ENCODE peak calls at places on chromosomes 12 and 14, in seven cellular contexts. One of them, this sample, is unnamed. For H3K4me1, the result is how much of the 10 kb centered on the place peaks cover.

GRCh38 chr12:47071241-47071852 is 8.1 kb upstream of the PCED1B start:
- DNase-seq in astrocyte: no peak
- DNase-seq in keratinocyte: no peak
- DNase-seq in pancreas: no peak
- DNase-seq in GM23338: peak
- DNase-seq in endodermal cell: peak
- DNase-seq in heart left ventricle: no peak
- DNase-seq in this sample: no peak

GRCh38 chr12:96719671-96720362 is 187.2 kb upstream of the NEDD1 start:
- DNase-seq in astrocyte: peak
- DNase-seq in keratinocyte: no peak
- DNase-seq in pancreas: peak
- DNase-seq in GM23338: peak
- DNase-seq in endodermal cell: no peak
- DNase-seq in heart left ventricle: no peak
- DNase-seq in this sample: no peak

GRCh38 chr12:96034631-96035282 is 630 bp downstream of the LTA4H start:
- DNase-seq in astrocyte: peak
- DNase-seq in keratinocyte: no peak
- DNase-seq in pancreas: peak
- DNase-seq in GM23338: peak
- DNase-seq in endodermal cell: peak
- DNase-seq in heart left ventricle: peak
- DNase-seq in this sample: no peak

GRCh38 chr12:55940065-55940732 is 9.2 kb downstream of the DGKA start:
- DNase-seq in astrocyte: peak
- DNase-seq in keratinocyte: no peak
- DNase-seq in pancreas: peak
- DNase-seq in GM23338: peak
- DNase-seq in endodermal cell: peak
- DNase-seq in heart left ventricle: peak
- DNase-seq in this sample: peak

GRCh38 chr12:115871714-115872113 is 405.8 kb downstream of the MED13L start:
- DNase-seq in astrocyte: peak
- DNase-seq in keratinocyte: peak
- DNase-seq in pancreas: no peak
- DNase-seq in GM23338: peak
- DNase-seq in endodermal cell: peak
- DNase-seq in heart left ventricle: no peak
- DNase-seq in this sample: no peak

GRCh38 chr12:121626853-121627623 is 708 bp downstream of the ORAI1 start:
- DNase-seq in astrocyte: peak
- DNase-seq in keratinocyte: no peak
- DNase-seq in pancreas: peak
- DNase-seq in GM23338: peak
- DNase-seq in endodermal cell: peak
- DNase-seq in heart left ventricle: peak
- DNase-seq in this sample: peak

GRCh38 chr14:57848353-57848752 is 17.5 kb downstream of the SLC35F4 start:
- DNase-seq in astrocyte: no peak
- DNase-seq in keratinocyte: no peak
- DNase-seq in pancreas: no peak
- DNase-seq in GM23338: no peak
- DNase-seq in endodermal cell: no peak
- DNase-seq in heart left ventricle: no peak
- DNase-seq in this sample: no peak

GRCh38 chr14:105927094-105927475 is 400.7 kb downstream of the TMEM121 start:
- DNase-seq in astrocyte: no peak
- DNase-seq in keratinocyte: no peak
- DNase-seq in pancreas: no peak
- DNase-seq in GM23338: no peak
- DNase-seq in endodermal cell: no peak
- DNase-seq in heart left ventricle: peak
- DNase-seq in this sample: peak

GRCh38 chr12:107384645-107385044 is 291.3 kb upstream of the CRY1 start:
- DNase-seq in astrocyte: no peak
- DNase-seq in keratinocyte: no peak
- DNase-seq in pancreas: no peak
- DNase-seq in GM23338: no peak
- DNase-seq in endodermal cell: no peak
- DNase-seq in heart left ventricle: no peak
- DNase-seq in this sample: no peak

GRCh38 chr12:71804505-71804904 is 35.1 kb upstream of the TBC1D15 start:
- DNase-seq in astrocyte: no peak
- DNase-seq in keratinocyte: no peak
- DNase-seq in pancreas: no peak
- DNase-seq in GM23338: peak
- DNase-seq in endodermal cell: peak
- DNase-seq in heart left ventricle: no peak
- DNase-seq in this sample: no peak

GRCh38 chr12:39620664-39621658 is 1.4 kb upstream of the ABCD2 start:
- DNase-seq in astrocyte: no peak
- DNase-seq in keratinocyte: no peak
- DNase-seq in pancreas: no peak
- DNase-seq in GM23338: no peak
- DNase-seq in endodermal cell: no peak
- DNase-seq in heart left ventricle: no peak
- DNase-seq in this sample: no peak

GRCh38 chr14:34324363-34324795 is 137.7 kb downstream of the SPTSSA start:
- DNase-seq in astrocyte: no peak
- DNase-seq in keratinocyte: no peak
- DNase-seq in pancreas: peak
- DNase-seq in GM23338: peak
- DNase-seq in endodermal cell: peak
- DNase-seq in heart left ventricle: no peak
- DNase-seq in this sample: no peak

GRCh38 chr12:58583541-58583940 is 336.8 kb downstream of the LRIG3 start:
- DNase-seq in astrocyte: peak
- DNase-seq in keratinocyte: no peak
- DNase-seq in pancreas: no peak
- DNase-seq in GM23338: no peak
- DNase-seq in endodermal cell: no peak
- DNase-seq in heart left ventricle: no peak
- DNase-seq in this sample: no peak

GRCh38 chr12:4813741-4814140 is 93.5 kb downstream of the GALNT8 start:
- DNase-seq in astrocyte: no peak
- DNase-seq in keratinocyte: no peak
- DNase-seq in pancreas: no peak
- DNase-seq in GM23338: no peak
- DNase-seq in endodermal cell: no peak
- DNase-seq in heart left ventricle: no peak
- DNase-seq in this sample: no peak

GRCh38 chr12:119547016-119547415 is 46.6 kb upstream of the TMEM233 start:
- DNase-seq in astrocyte: no peak
- DNase-seq in keratinocyte: no peak
- DNase-seq in pancreas: no peak
- DNase-seq in GM23338: no peak
- DNase-seq in endodermal cell: no peak
- DNase-seq in heart left ventricle: no peak
- DNase-seq in this sample: no peak

GRCh38 chr12:104263580-104264358 is 39.8 kb upstream of the EID3 start:
- DNase-seq in astrocyte: no peak
- DNase-seq in keratinocyte: peak
- DNase-seq in pancreas: no peak
- DNase-seq in GM23338: no peak
- DNase-seq in endodermal cell: no peak
- DNase-seq in heart left ventricle: no peak
- DNase-seq in this sample: no peak

GRCh38 chr14:105430535-105430934 is 10.9 kb downstream of the MTA1 start:
- DNase-seq in astrocyte: peak
- DNase-seq in keratinocyte: peak
- DNase-seq in pancreas: no peak
- DNase-seq in GM23338: no peak
- DNase-seq in endodermal cell: no peak
- DNase-seq in heart left ventricle: no peak
- DNase-seq in this sample: no peak

GRCh38 chr12:125259525-125259924 is 194.3 kb downstream of the AACS start:
- DNase-seq in astrocyte: no peak
- DNase-seq in keratinocyte: no peak
- DNase-seq in pancreas: no peak
- DNase-seq in GM23338: no peak
- DNase-seq in endodermal cell: no peak
- DNase-seq in heart left ventricle: no peak
- DNase-seq in this sample: no peak

GRCh38 chr12:92719674-92720073 is 16.9 kb downstream of the PLEKHG7 start:
- DNase-seq in astrocyte: peak
- DNase-seq in keratinocyte: no peak
- DNase-seq in pancreas: no peak
- DNase-seq in GM23338: no peak
- DNase-seq in endodermal cell: no peak
- DNase-seq in heart left ventricle: no peak
- DNase-seq in this sample: no peak

GRCh38 chr12:14913381-14913781 is 25.0 kb downstream of the ERP27 start:
- DNase-seq in astrocyte: no peak
- DNase-seq in keratinocyte: peak
- DNase-seq in pancreas: no peak
- DNase-seq in GM23338: no peak
- DNase-seq in endodermal cell: peak
- DNase-seq in heart left ventricle: peak
- DNase-seq in this sample: no peak

GRCh38 chr12:109056891-109057290 is 4.5 kb downstream of the USP30 start:
- DNase-seq in astrocyte: no peak
- DNase-seq in keratinocyte: no peak
- DNase-seq in pancreas: no peak
- DNase-seq in GM23338: no peak
- DNase-seq in endodermal cell: no peak
- DNase-seq in heart left ventricle: no peak
- DNase-seq in this sample: no peak

GRCh38 chr12:109052097-109052414 is 320 bp upstream of the USP30 start:
- DNase-seq in astrocyte: no peak
- DNase-seq in keratinocyte: no peak
- DNase-seq in pancreas: no peak
- DNase-seq in GM23338: no peak
- DNase-seq in endodermal cell: no peak
- DNase-seq in heart left ventricle: no peak
- DNase-seq in this sample: no peak

GRCh38 chr12:109053382-109054123 is 1.2 kb downstream of the USP30 start:
- DNase-seq in astrocyte: no peak
- DNase-seq in keratinocyte: no peak
- DNase-seq in pancreas: peak
- DNase-seq in GM23338: no peak
- DNase-seq in endodermal cell: no peak
- DNase-seq in heart left ventricle: no peak
- DNase-seq in this sample: no peak

GRCh38 chr12:109054520-109054919 is 2.1 kb downstream of the USP30 start:
- DNase-seq in astrocyte: no peak
- DNase-seq in keratinocyte: no peak
- DNase-seq in pancreas: no peak
- DNase-seq in GM23338: no peak
- DNase-seq in endodermal cell: no peak
- DNase-seq in heart left ventricle: no peak
- DNase-seq in this sample: no peak

GRCh38 chr12:109052415-109053323 is at the start of gene USP30:
- DNase-seq in astrocyte: peak
- DNase-seq in keratinocyte: peak
- DNase-seq in pancreas: peak
- DNase-seq in GM23338: peak
- DNase-seq in endodermal cell: peak
- DNase-seq in heart left ventricle: peak
- DNase-seq in this sample: peak
- H3K27ac ChIP-seq in astrocyte: peak
- H3K27ac ChIP-seq in keratinocyte: peak
- H3K27ac ChIP-seq in pancreas: peak
- H3K27ac ChIP-seq in GM23338: no peak
- H3K27ac ChIP-seq in endodermal cell: no peak
- H3K27ac ChIP-seq in heart left ventricle: peak
- H3K27ac ChIP-seq in this sample: peak

DNA sequence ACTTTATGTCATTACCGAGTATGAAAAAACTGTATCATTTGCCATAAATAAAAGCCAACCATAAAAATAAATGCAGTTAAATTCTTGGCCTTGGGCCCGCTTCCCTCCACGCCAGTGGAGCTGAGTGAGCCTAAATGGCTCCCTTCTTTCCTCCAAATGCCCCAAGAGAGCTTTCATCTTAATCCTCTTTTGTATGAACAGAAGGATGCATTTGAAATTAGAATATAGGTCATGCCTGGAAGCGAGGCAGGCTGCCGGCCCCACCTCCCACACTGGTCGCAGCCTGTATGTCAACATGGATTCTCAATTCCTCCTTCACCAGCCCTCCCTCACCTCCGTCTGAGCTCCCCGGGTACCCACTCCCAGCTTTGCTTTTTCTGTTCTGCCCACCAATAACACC is 245.7 kb downstream of the SLC15A4 start:
- DNase-seq in astrocyte: no peak
- DNase-seq in keratinocyte: no peak
- DNase-seq in pancreas: no peak
- DNase-seq in GM23338: no peak
- DNase-seq in endodermal cell: no peak
- DNase-seq in heart left ventricle: no peak
- DNase-seq in this sample: no peak
- H3K4me1 ChIP-seq in astrocyte: under half
- H3K4me1 ChIP-seq in keratinocyte: under half
- H3K4me1 ChIP-seq in pancreas: under half
- H3K4me1 ChIP-seq in GM23338: under half
- H3K4me1 ChIP-seq in endodermal cell: under half
- H3K4me1 ChIP-seq in heart left ventricle: under half
- H3K4me1 ChIP-seq in this sample: under half

GRCh38 chr12:13258717-13259119 is 62.2 kb downstream of the EMP1 start:
- DNase-seq in astrocyte: no peak
- DNase-seq in keratinocyte: no peak
- DNase-seq in pancreas: no peak
- DNase-seq in GM23338: no peak
- DNase-seq in endodermal cell: peak
- DNase-seq in heart left ventricle: no peak
- DNase-seq in this sample: no peak

GRCh38 chr12:13256705-13257045 is 60.1 kb downstream of the EMP1 start:
- DNase-seq in astrocyte: no peak
- DNase-seq in keratinocyte: no peak
- DNase-seq in pancreas: no peak
- DNase-seq in GM23338: no peak
- DNase-seq in endodermal cell: no peak
- DNase-seq in heart left ventricle: no peak
- DNase-seq in this sample: no peak

GRCh38 chr12:13257356-13257875 is 60.9 kb downstream of the EMP1 start:
- DNase-seq in astrocyte: no peak
- DNase-seq in keratinocyte: no peak
- DNase-seq in pancreas: no peak
- DNase-seq in GM23338: no peak
- DNase-seq in endodermal cell: no peak
- DNase-seq in heart left ventricle: no peak
- DNase-seq in this sample: no peak

GRCh38 chr12:13255792-13256704 is 59.5 kb downstream of the EMP1 start:
- DNase-seq in astrocyte: peak
- DNase-seq in keratinocyte: peak
- DNase-seq in pancreas: peak
- DNase-seq in GM23338: peak
- DNase-seq in endodermal cell: peak
- DNase-seq in heart left ventricle: peak
- DNase-seq in this sample: peak

GRCh38 chr12:13258212-13258611 is 61.7 kb downstream of the EMP1 start:
- DNase-seq in astrocyte: no peak
- DNase-seq in keratinocyte: no peak
- DNase-seq in pancreas: no peak
- DNase-seq in GM23338: no peak
- DNase-seq in endodermal cell: peak
- DNase-seq in heart left ventricle: no peak
- DNase-seq in this sample: no peak
- TF ChIP-seq CTCF in astrocyte: no peak
- TF ChIP-seq CTCF in keratinocyte: no peak
- TF ChIP-seq CTCF in pancreas: no peak
- TF ChIP-seq CTCF in GM23338: no peak
- TF ChIP-seq CTCF in endodermal cell: no peak
- TF ChIP-seq CTCF in heart left ventricle: no peak
- TF ChIP-seq CTCF in this sample: no peak

GRCh38 chr14:72614365-72614764 is 279.5 kb downstream of the DPF3 start:
- DNase-seq in astrocyte: no peak
- DNase-seq in keratinocyte: no peak
- DNase-seq in pancreas: no peak
- DNase-seq in GM23338: no peak
- DNase-seq in endodermal cell: peak
- DNase-seq in heart left ventricle: no peak
- DNase-seq in this sample: no peak
- H3K27ac ChIP-seq in astrocyte: no peak
- H3K27ac ChIP-seq in keratinocyte: no peak
- H3K27ac ChIP-seq in pancreas: no peak
- H3K27ac ChIP-seq in GM23338: no peak
- H3K27ac ChIP-seq in endodermal cell: no peak
- H3K27ac ChIP-seq in heart left ventricle: peak
- H3K27ac ChIP-seq in this sample: no peak